ENCODE peak calls at places on chromosomes 13 and 19, in seven cellular contexts. U is fibroblast of the aortic adventitia; X is fibroblast of lung; G is hepatocyte; R is CD8-positive, alpha-beta T cell; P is GM12878; H is fibroblast of pulmonary artery. D is an unnamed sample.

GRCh38 chr13:60386250-60386649 is 10.8 kb upstream of the TDRD3 start:
- DNase-seq in U (no peak), X (no peak), G (no peak), R (no peak), P (no peak), H (no peak), D (no peak)

GRCh38 chr13:41500501-41500900 is 43.2 kb downstream of the RGCC start:
- DNase-seq in U (no peak), X (no peak), G (no peak), R (peak; percentile 62), P (no peak), H (no peak), D (no peak)

GRCh38 chr19:5957132-5957531 is 20.8 kb downstream of the RANBP3 start:
- DNase-seq in U (no peak), X (no peak), G (peak; percentile 53), R (no peak), P (no peak), H (no peak), D (no peak)

GRCh38 chr13:71607575-71607974 is 259.4 kb downstream of the DACH1 start:
- DNase-seq in U (no peak), X (no peak), G (no peak), R (no peak), P (no peak), H (no peak), D (no peak)

GRCh38 chr19:15962319-15962718 is 13.5 kb downstream of the OR10H4 start:
- DNase-seq in U (no peak), X (no peak), G (no peak), R (no peak), P (no peak), H (no peak), D (no peak)

GRCh38 chr19:4577020-4577782 is 17.7 kb upstream of the SEMA6B start:
- DNase-seq in U (peak; percentile 37), X (no peak), G (peak; percentile 8), R (no peak), P (no peak), H (peak; percentile 48), D (no peak)

GRCh38 chr13:111511219-111511732 is 190.8 kb downstream of the TEX29 start:
- DNase-seq in U (no peak), X (no peak), G (no peak), R (no peak), P (no peak), H (no peak), D (no peak)

GRCh38 chr13:93687261-93687660 is 460.7 kb downstream of the GPC6 start:
- DNase-seq in U (peak; percentile 27), X (peak; percentile 6), G (no peak), R (no peak), P (no peak), H (no peak), D (no peak)

GRCh38 chr19:12155324-12155723 is 1.2 kb downstream of the ZNF625 start:
- DNase-seq in U (peak; percentile 14), X (no peak), G (no peak), R (no peak), P (no peak), H (no peak), D (no peak)
- H3K4me3 ChIP-seq in U (peak overlapping the region; percentile 86), X (peak overlapping the region; percentile 89), G (peak overlapping the region; percentile 76), R (peak overlapping the region; percentile 84), P (peak overlapping the region; percentile 95), H (peak overlapping the region; percentile 86), D (peak overlapping the region; percentile 57)

GRCh38 chr13:110345701-110346100 is 38.6 kb downstream of the COL4A2 start:
- DNase-seq in U (no peak), X (no peak), G (no peak), R (no peak), P (no peak), H (no peak), D (no peak)
- TF ChIP-seq CTCF in U (no peak), X (no peak), G (no peak), R (no peak), P (no peak), H (no peak), D (no peak)

DNA sequence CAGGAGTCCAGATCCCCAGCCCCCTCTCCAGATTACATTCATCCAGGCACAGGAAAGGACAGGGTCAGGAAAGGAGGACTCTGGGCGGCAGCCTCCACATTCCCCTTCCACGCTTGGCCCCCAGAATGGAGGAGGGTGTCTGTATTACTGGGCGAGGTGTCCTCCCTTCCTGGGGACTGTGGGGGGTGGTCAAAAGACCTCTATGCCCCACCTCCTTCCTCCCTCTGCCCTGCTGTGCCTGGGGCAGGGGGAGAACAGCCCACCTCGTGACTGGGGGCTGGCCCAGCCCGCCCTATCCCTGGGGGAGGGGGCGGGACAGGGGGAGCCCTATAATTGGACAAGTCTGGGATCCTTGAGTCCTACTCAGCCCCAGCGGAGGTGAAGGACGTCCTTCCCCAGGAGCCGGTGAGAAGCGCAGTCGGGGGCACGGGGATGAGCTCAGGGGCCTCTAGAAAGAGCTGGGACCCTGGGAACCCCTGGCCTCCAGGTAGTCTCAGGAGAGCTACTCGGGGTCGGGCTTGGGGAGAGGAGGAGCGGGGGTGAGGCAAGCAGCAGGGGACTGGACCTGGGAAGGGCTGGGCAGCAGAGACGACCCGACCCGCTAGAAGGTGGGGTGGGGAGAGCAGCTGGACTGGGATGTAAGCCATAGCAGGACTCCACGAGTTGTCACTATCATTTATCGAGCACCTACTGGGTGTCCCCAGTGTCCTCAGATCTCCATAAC is at the start of gene APOE:
- DNase-seq in U (no peak), X (peak; percentile 47), G (peak; percentile 75), R (no peak), P (no peak), H (peak; percentile 72), D (no peak)
- H3K4me3 ChIP-seq in U (peak within 1 kb of the TSS; percentile 28), X (peak within 1 kb of the TSS; percentile 53), G (peak within 1 kb of the TSS; percentile 54), R (no peak within 1 kb of the TSS), P (no peak within 1 kb of the TSS), H (peak within 1 kb of the TSS; percentile 77), D (no peak within 1 kb of the TSS)

GRCh38 chr19:41541990-41542584 is 33.9 kb upstream of the CEACAM21 start:
- DNase-seq in U (peak; percentile 32), X (peak; percentile 21), G (no peak), R (peak; percentile 89), P (no peak), H (peak; percentile 49), D (no peak)
- TF ChIP-seq CTCF in U (peak; percentile 50), X (peak; percentile 47), G (peak; percentile 22), R (peak; percentile 73), P (peak; percentile 71), H (peak; percentile 57), D (peak; percentile 57)